ENCODE peak calls at places on chromosome 22, in five cellular contexts. V is left lung, N is cardiac fibroblast, L is endothelial cell, O is mucosa of descending colon. J is an unnamed sample.

GRCh38 chr22:28939932-28940331 is 56.6 kb downstream of the ZNRF3 start:
- DNase-seq in V (no peak), N (no peak), L (no peak), O (no peak), J (no peak)

GRCh38 chr22:49241174-49241851 is 586.4 kb downstream of the BRD1 start:
- DNase-seq in V (no peak), N (no peak), L (no peak), O (no peak), J (no peak)

GRCh38 chr22:23583836-23584235 is 3.7 kb upstream of the IGLL1 start:
- DNase-seq in V (peak), N (no peak), L (no peak), O (no peak), J (no peak)

GRCh38 chr22:50445071-50445879 is 29.6 kb downstream of the SBF1 start:
- DNase-seq in V (peak), N (no peak), L (no peak), O (peak), J (no peak)

GRCh38 chr22:49500076-49500460 is 327.6 kb downstream of the BRD1 start:
- DNase-seq in V (no peak), N (no peak), L (no peak), O (no peak), J (no peak)

GRCh38 chr22:50467341-50467740 is 7.5 kb downstream of the SBF1 start:
- DNase-seq in V (peak), N (no peak), L (no peak), O (no peak), J (no peak)

GRCh38 chr22:40453676-40454075 is 83.3 kb downstream of the SGSM3 start:
- DNase-seq in V (no peak), N (no peak), L (no peak), O (no peak), J (no peak)

GRCh38 chr22:50219800-50220602 is 19.2 kb downstream of the SELENOO start:
- DNase-seq in V (no peak), N (no peak), L (no peak), O (no peak), J (no peak)

GRCh38 chr22:44335903-44336803 is 23.4 kb upstream of the SHISAL1 start:
- DNase-seq in V (no peak), N (no peak), L (no peak), O (no peak), J (no peak)

GRCh38 chr22:23240639-23241389 is 60.5 kb downstream of the BCR start:
- DNase-seq in V (no peak), N (peak), L (no peak), O (peak), J (no peak)

GRCh38 chr22:34946339-34946985 is 119.5 kb upstream of the ISX start:
- DNase-seq in V (no peak), N (no peak), L (no peak), O (no peak), J (no peak)

DNA sequence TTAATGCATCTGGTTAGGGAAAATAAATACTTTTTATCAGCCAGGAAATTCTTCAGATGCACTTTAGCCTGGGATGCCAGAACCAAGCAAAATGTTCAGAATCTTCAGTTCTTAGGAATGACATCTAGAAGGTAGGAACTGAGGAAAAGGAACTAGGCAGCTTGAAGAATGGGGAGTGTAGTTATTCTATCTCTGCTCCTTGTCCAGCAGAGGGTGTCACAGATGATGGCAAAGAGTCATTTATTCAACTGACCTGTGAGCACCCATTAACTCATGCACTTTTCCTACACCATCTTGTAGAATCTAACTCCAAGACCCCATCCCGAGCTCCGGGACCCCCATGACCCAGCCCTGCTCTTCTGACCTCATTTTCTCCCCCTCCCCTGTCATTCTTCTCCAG is 122.1 kb upstream of the ISX start:
- DNase-seq in V (no peak), N (no peak), L (no peak), O (no peak), J (no peak)
- TF ChIP-seq CTCF in V (no peak), N (no peak), L (no peak), O (no peak), J (no peak)

GRCh38 chr22:20173720-20174119 is 22.9 kb upstream of the CCDC188 start:
- DNase-seq in V (no peak), N (no peak), L (no peak), O (no peak), J (no peak)

GRCh38 chr22:20177217-20177911 is 26.5 kb upstream of the CCDC188 start:
- DNase-seq in V (no peak), N (no peak), L (no peak), O (no peak), J (no peak)

GRCh38 chr22:20176421-20177060 is 25.7 kb upstream of the CCDC188 start:
- DNase-seq in V (no peak), N (no peak), L (no peak), O (no peak), J (no peak)

GRCh38 chr22:20174785-20175596 is 24.1 kb upstream of the CCDC188 start:
- DNase-seq in V (no peak), N (peak), L (peak), O (no peak), J (no peak)

DNA sequence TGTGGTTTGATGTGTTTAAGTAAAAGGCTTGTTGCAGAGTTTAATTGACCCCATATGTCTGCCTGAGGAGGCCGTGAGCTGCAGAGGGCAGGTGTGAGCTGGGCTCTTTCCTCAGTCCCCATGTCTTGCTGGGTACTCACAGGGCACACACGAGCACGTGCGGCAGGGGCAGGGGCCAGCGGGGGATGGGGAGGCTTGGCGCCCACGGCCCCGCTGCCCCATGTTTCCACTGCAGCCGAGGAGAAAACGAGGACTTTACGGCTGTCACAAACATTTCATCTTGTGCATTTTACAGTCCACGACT is 24.7 kb upstream of the CCDC188 start:
- DNase-seq in V (no peak), N (no peak), L (no peak), O (no peak), J (no peak)
- TF ChIP-seq CTCF in V (no peak), N (no peak), L (no peak), O (no peak), J (no peak)

GRCh38 chr22:45831394-45831793 is 145.6 kb downstream of the WNT7B start:
- DNase-seq in V (no peak), N (peak), L (no peak), O (no peak), J (no peak)
- TF ChIP-seq CTCF in V (peak), N (peak), L (no peak), O (no peak), J (no peak)

GRCh38 chr22:30190619-30191018 is 55.9 kb downstream of the LIF start:
- DNase-seq in V (no peak), N (no peak), L (no peak), O (no peak), J (no peak)
- TF ChIP-seq CTCF in V (no peak), N (no peak), L (no peak), O (no peak), J (no peak)

DNA sequence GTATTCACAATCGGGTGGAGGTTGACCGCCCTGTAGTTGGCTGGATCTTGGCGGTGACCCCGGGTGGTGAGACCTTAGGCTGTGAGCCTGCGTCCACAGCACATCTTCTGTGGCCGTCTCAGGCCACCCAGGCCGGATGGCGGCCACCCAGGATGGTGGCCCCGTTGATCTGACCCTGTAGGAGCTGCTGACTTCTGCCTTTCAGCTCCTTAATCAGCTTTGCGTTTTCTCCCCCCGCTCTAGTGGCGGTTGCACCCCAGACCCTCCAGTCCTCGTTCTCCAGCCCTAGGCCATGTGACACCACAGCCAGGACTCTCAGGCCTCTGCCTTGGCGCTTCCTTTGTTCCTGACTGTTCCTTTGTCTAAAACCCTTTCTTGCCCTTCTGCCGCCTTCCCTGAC is 244.0 kb downstream of the TBC1D22A start:
- DNase-seq in V (no peak), N (no peak), L (no peak), O (no peak), J (no peak)
- TF ChIP-seq CTCF in V (no peak), N (no peak), L (no peak), O (no peak), J (no peak)

GRCh38 chr22:37267128-37267587 is 15.2 kb upstream of the CYTH4 start:
- DNase-seq in V (peak), N (peak), L (peak), O (peak), J (no peak)
- TF ChIP-seq CTCF in V (peak), N (peak), L (peak), O (peak), J (no peak)

J was measured in omental fat pad.